ENCODE peak calls at places on chromosome 20, in seven cellular contexts. M, G, S, J, F, E and P are unnamed samples.

GRCh38 chr20:4544765-4545164 is 176.9 kb upstream of the PRND start:
- DNase-seq in M (no peak), G (peak), S (peak), J (no peak), F (no peak), E (no peak), P (no peak)

GRCh38 chr20:19785173-19785799 is 27.2 kb downstream of the RIN2 start:
- DNase-seq in M (no peak), G (peak), S (peak), J (no peak), F (peak), E (no peak), P (no peak)

GRCh38 chr20:4051413-4052138 is 36.2 kb upstream of the RNF24 start:
- DNase-seq in M (no peak), G (no peak), S (peak), J (no peak), F (no peak), E (no peak), P (no peak)

GRCh38 chr20:49937023-49937929 is 1.1 kb downstream of the RNF114 start:
- DNase-seq in M (peak), G (no peak), S (no peak), J (no peak), F (no peak), E (no peak), P (peak)

GRCh38 chr20:49584418-49585382 is 16.8 kb upstream of the PTGIS start:
- DNase-seq in M (no peak), G (no peak), S (no peak), J (no peak), F (no peak), E (no peak), P (no peak)

GRCh38 chr20:64082821-64083379 is 1.3 kb downstream of the LKAAEAR1 start:
- DNase-seq in M (no peak), G (peak), S (no peak), J (no peak), F (no peak), E (no peak), P (no peak)

GRCh38 chr20:35478804-35479472 is 23.5 kb downstream of the CEP250 start:
- DNase-seq in M (peak), G (no peak), S (no peak), J (no peak), F (no peak), E (no peak), P (no peak)

GRCh38 chr20:37275125-37275524 is 13.5 kb upstream of the GHRH start:
- DNase-seq in M (no peak), G (no peak), S (no peak), J (no peak), F (no peak), E (no peak), P (no peak)

GRCh38 chr20:9978395-9979004 is 56.3 kb upstream of the ANKEF1 start:
- DNase-seq in M (peak), G (peak), S (peak), J (no peak), F (peak), E (no peak), P (peak)

GRCh38 chr20:409697-410559 is 1.8 kb downstream of the RBCK1 start:
- DNase-seq in M (peak), G (no peak), S (no peak), J (no peak), F (no peak), E (no peak), P (no peak)